ENCODE peak calls at places on chromosomes 13 and 19, in six cellular contexts. B is psoas muscle, K is AG09319, H is AG10803, P is natural killer cell, V is glutamatergic neuron. W is an unnamed sample.

GRCh38 chr13:46321494-46322225 is 65.4 kb downstream of the RUBCNL start:
- DNase-seq in K (peak), P (peak), B (peak), H (peak), V (peak), W (peak)

GRCh38 chr19:28744014-28744413 is 468.9 kb downstream of the UQCRFS1 start:
- DNase-seq in B (no peak), H (no peak), V (no peak), P (no peak), K (no peak), W (no peak)

GRCh38 chr19:2012941-2013682 is 2.4 kb downstream of the BTBD2 start:
- DNase-seq in B (no peak), K (no peak), P (no peak), V (no peak), H (no peak), W (no peak)

GRCh38 chr19:17751912-17752273 is 616 bp downstream of the FCHO1 start:
- DNase-seq in V (no peak), H (no peak), P (no peak), K (no peak), B (no peak), W (no peak)

GRCh38 chr19:45613926-45614725 is 12.1 kb upstream of the GPR4 start:
- DNase-seq in K (peak), B (no peak), V (no peak), H (peak), P (no peak), W (peak)

GRCh38 chr19:27971071-27971470 is 1241.9 kb downstream of the UQCRFS1 start:
- DNase-seq in V (no peak), P (no peak), K (no peak), B (no peak), H (peak), W (no peak)

GRCh38 chr19:10256551-10256950 is 4.5 kb downstream of the MRPL4 start:
- DNase-seq in H (no peak), V (no peak), P (no peak), B (no peak), K (no peak), W (no peak)

GRCh38 chr19:12782424-12783225 is 7.3 kb upstream of the HOOK2 start:
- DNase-seq in K (peak), V (peak), H (peak), P (peak), B (peak), W (peak)

GRCh38 chr13:40406405-40407138 is 259.9 kb downstream of the FOXO1 start:
- DNase-seq in P (no peak), H (peak), B (no peak), K (no peak), V (no peak), W (no peak)

GRCh38 chr19:45960595-45961235 is 12.9 kb downstream of the NOVA2 start:
- DNase-seq in H (no peak), B (no peak), P (no peak), V (peak), K (no peak), W (no peak)

GRCh38 chr13:60143775-60144174 is 20.0 kb downstream of the DIAPH3 start:
- DNase-seq in K (no peak), B (no peak), V (no peak), P (no peak), H (no peak), W (no peak)

GRCh38 chr19:48508729-48509310 is 2.8 kb downstream of the LMTK3 start:
- DNase-seq in K (no peak), V (no peak), H (no peak), B (no peak), P (no peak), W (no peak)

DNA sequence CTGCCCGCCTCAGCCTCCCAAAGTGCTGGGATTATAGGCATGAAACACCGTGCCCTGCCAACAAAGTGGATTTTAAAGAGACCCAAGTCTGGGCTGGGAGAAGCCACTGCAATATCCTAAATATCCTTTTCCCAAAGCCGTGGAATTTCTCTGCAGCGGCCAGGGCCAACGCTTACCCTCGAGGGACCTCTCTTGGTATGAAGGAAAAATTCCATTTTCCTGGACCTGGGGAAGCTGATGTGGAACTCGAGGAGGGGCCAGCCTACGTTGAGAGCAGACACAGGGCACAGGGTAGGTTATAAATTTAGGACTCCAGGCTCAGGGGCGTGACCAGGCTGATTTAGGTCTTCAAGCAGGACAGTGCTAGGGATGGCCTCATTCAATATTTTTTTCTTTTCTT is 17.7 kb upstream of the UPF1 start:
- DNase-seq in K (no peak), P (no peak), B (no peak), H (peak), V (no peak), W (no peak)
- TF ChIP-seq CTCF in K (peak), P (no peak), B (no peak), H (peak), V (no peak), W (no peak)

GRCh38 chr13:36839981-36840380 is 21.0 kb downstream of the RFXAP start:
- DNase-seq in V (no peak), H (no peak), B (no peak), P (no peak), K (no peak), W (no peak)

GRCh38 chr13:36840718-36841250 is 21.8 kb downstream of the RFXAP start:
- DNase-seq in P (no peak), V (no peak), B (no peak), K (no peak), H (no peak), W (no peak)

GRCh38 chr13:36839281-36839680 is 20.3 kb downstream of the RFXAP start:
- DNase-seq in B (no peak), P (no peak), V (no peak), H (no peak), K (no peak), W (no peak)

GRCh38 chr13:36837354-36838092 is 18.5 kb downstream of the RFXAP start:
- DNase-seq in H (no peak), K (no peak), P (no peak), B (no peak), V (no peak), W (no peak)

GRCh38 chr13:36841411-36841810 is 22.4 kb downstream of the RFXAP start:
- DNase-seq in B (no peak), V (no peak), K (no peak), P (no peak), H (no peak), W (no peak)
- TF ChIP-seq CTCF in B (no peak), V (no peak), K (no peak), P (no peak), H (no peak), W (no peak)

DNA sequence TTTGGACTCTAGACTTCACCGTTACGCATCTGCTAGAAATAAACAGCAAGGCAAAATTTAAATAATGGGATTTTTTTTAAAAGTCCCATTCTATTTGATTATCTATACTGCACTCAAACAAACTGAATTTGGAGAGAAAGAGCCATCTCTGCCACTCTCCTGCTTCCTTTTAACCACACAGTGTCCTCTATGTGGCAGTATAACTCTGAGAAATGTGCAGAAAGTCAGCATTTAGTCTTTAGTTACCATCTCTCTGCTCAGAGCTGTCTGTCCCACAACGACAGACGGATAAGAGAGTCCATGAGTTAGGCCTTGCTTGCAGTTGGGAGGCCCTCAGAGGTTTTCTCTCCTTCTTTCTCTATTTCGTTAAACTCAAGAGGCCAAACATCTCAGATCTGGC is 21.2 kb downstream of the CCNA1 start:
- DNase-seq in B (no peak), K (no peak), H (peak), V (no peak), P (no peak), W (no peak)
- TF ChIP-seq CTCF in B (peak), K (peak), H (peak), V (no peak), P (no peak), W (no peak)

DNA sequence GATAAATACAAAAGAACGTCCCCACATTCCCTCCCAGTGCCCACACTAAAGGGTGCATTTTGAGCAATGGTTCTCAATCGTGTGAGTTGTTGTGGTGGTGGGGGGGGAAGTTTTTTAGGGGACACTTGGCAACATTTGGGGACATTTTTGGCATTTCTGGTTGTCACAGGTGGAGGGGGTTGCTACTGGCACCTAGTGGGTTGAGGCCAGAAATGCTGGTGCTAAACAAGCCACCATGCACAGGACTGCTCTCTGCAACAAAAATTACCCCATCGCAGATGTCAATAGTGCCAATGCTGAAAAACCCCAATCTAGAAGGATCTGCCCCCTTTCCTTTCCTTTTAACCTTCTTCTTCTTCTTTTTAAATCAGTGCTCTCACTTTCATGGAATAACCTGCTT is 453.3 kb downstream of the TSHZ3 start:
- DNase-seq in P (no peak), H (no peak), V (no peak), K (no peak), B (no peak), W (no peak)
- TF ChIP-seq CTCF in P (no peak), H (no peak), V (no peak), K (no peak), B (no peak), W (no peak)